ENCODE peak calls at places on chromosome 2, in four cellular contexts. O is HAP-1; Z is naive thymus-derived CD4-positive, alpha-beta T cell; Q is cardiac fibroblast. U is an unnamed sample.

GRCh38 chr2:237590272-237591020 is at the start of gene RAB17:
- DNase-seq in Q (peak; percentile 43), O (no peak), Z (no peak), U (no peak)

GRCh38 chr2:5696351-5696740 is 4.2 kb downstream of the SOX11 start:
- DNase-seq in Z (no peak), O (no peak), Q (no peak), U (no peak)

GRCh38 chr2:10002681-10003080 is 40.7 kb upstream of the KLF11 start:
- DNase-seq in Z (no peak), Q (no peak), O (no peak), U (no peak)

GRCh38 chr2:197947219-197947757 is 142.9 kb downstream of the PLCL1 start:
- DNase-seq in O (no peak), Z (no peak), Q (no peak), U (no peak)

GRCh38 chr2:241163601-241164118 is 13.4 kb downstream of the PPP1R7 start:
- DNase-seq in O (no peak), Z (no peak), Q (no peak), U (no peak)

GRCh38 chr2:7724336-7724735 is 807.1 kb downstream of the RNF144A start:
- DNase-seq in O (no peak), Q (no peak), Z (no peak), U (no peak)

GRCh38 chr2:43086451-43087221 is 139.8 kb downstream of the ZFP36L2 start:
- DNase-seq in Z (no peak), O (no peak), Q (peak; percentile 100), U (peak; percentile 99)

GRCh38 chr2:238098854-238099708 is 1.1 kb upstream of the ESPNL start:
- DNase-seq in Z (no peak), Q (no peak), O (no peak), U (no peak)

GRCh38 chr2:98382739-98383138 is 36.5 kb downstream of the CNGA3 start:
- DNase-seq in Q (no peak), Z (no peak), O (no peak), U (no peak)

GRCh38 chr2:9971105-9971818 is 19.8 kb downstream of the GRHL1 start:
- DNase-seq in Z (no peak), Q (no peak), O (no peak), U (peak; percentile 79)

GRCh38 chr2:43038034-43038719 is 188.2 kb downstream of the ZFP36L2 start:
- DNase-seq in Q (no peak), Z (no peak), O (no peak), U (peak; percentile 65)

GRCh38 chr2:11068856-11069526 is 86.3 kb upstream of the SLC66A3 start:
- DNase-seq in O (no peak), Z (no peak), Q (no peak), U (no peak)

GRCh38 chr2:158458617-158458920 is 1.8 kb downstream of the PKP4 start:
- DNase-seq in O (no peak), Q (no peak), Z (no peak), U (no peak)

GRCh38 chr2:1448009-1448408 is 34.7 kb downstream of the TPO start:
- DNase-seq in O (no peak), Z (no peak), Q (no peak), U (no peak)

GRCh38 chr2:218570850-218571249 is 2.2 kb downstream of the CNOT9 start:
- DNase-seq in Q (peak; percentile 64), O (no peak), Z (no peak), U (no peak)

GRCh38 chr2:9717886-9718451 is 87.2 kb upstream of the YWHAQ start:
- DNase-seq in Z (no peak), O (no peak), Q (no peak), U (no peak)

GRCh38 chr2:161870531-161870930 is 203.5 kb downstream of the DPP4 start:
- DNase-seq in O (no peak), Q (no peak), Z (no peak), U (no peak)

GRCh38 chr2:73931531-73932500 is 5.1 kb downstream of the DGUOK start:
- DNase-seq in Q (peak; percentile 70), O (no peak), Z (no peak), U (no peak)

GRCh38 chr2:12705742-12706141 is 11.0 kb upstream of the TRIB2 start:
- DNase-seq in O (no peak), Z (no peak), Q (no peak), U (no peak)

GRCh38 chr2:136238552-136239346 is 120.8 kb upstream of the CXCR4 start:
- DNase-seq in Q (peak; percentile 81), O (no peak), Z (peak; percentile 62), U (peak; percentile 14)

GRCh38 chr2:221999702-222000101 is 299.1 kb downstream of the PAX3 start:
- DNase-seq in Z (no peak), O (no peak), Q (peak; percentile 2), U (peak; percentile 18)

GRCh38 chr2:166106431-166107015 is 21.3 kb downstream of the SCN1A start:
- DNase-seq in Q (peak; percentile 66), Z (no peak), O (peak; percentile 26), U (no peak)

GRCh38 chr2:148674063-148675020 is 29.8 kb downstream of the EPC2 start:
- DNase-seq in Q (peak; percentile 48), O (peak; percentile 58), Z (no peak), U (no peak)

GRCh38 chr2:104851236-104852160 is 2.4 kb upstream of the POU3F3 start:
- DNase-seq in O (no peak), Q (no peak), Z (no peak), U (no peak)

GRCh38 chr2:113407446-113408099 is 29.9 kb upstream of the ZNG1B start:
- DNase-seq in O (no peak), Z (no peak), Q (peak; percentile 18), U (no peak)

GRCh38 chr2:36433311-36434217 is 78.0 kb downstream of the CRIM1 start:
- DNase-seq in Z (no peak), O (peak; percentile 71), Q (peak; percentile 85), U (no peak)

GRCh38 chr2:137252934-137253333 is 487.6 kb downstream of the THSD7B start:
- DNase-seq in O (no peak), Q (peak; percentile 68), Z (no peak), U (peak; percentile 7)

GRCh38 chr2:15457868-15458267 is 103.3 kb downstream of the NBAS start:
- DNase-seq in Q (no peak), O (no peak), Z (no peak), U (no peak)

GRCh38 chr2:66771359-66771978 is 336.5 kb downstream of the MEIS1 start:
- DNase-seq in O (no peak), Z (no peak), Q (peak; percentile 6), U (no peak)

GRCh38 chr2:186780701-186781316 is 68.2 kb downstream of the ZSWIM2 start:
- DNase-seq in O (peak; percentile 53), Q (peak; percentile 60), Z (no peak), U (no peak)

GRCh38 chr2:120566331-120567035 is 169.2 kb upstream of the GLI2 start:
- DNase-seq in Z (no peak), O (no peak), Q (peak; percentile 96), U (no peak)

GRCh38 chr2:240623531-240624010 is 1.7 kb upstream of the GPR35 start:
- DNase-seq in Z (no peak), Q (no peak), O (no peak), U (no peak)

GRCh38 chr2:120770176-120770575 is 34.5 kb downstream of the GLI2 start:
- DNase-seq in O (no peak), Q (no peak), Z (no peak), U (no peak)

GRCh38 chr2:9473308-9473984 is 905 bp upstream of the IAH1 start:
- DNase-seq in Q (no peak), O (no peak), Z (no peak), U (no peak)

GRCh38 chr2:20490300-20491181 is 43.7 kb downstream of the RHOB start:
- DNase-seq in Q (peak; percentile 77), O (no peak), Z (no peak), U (no peak)

GRCh38 chr2:69200107-69200520 is 186.9 kb downstream of the GFPT1 start:
- DNase-seq in O (no peak), Q (peak; percentile 81), Z (no peak), U (peak; percentile 67)

GRCh38 chr2:232502901-232503791 is 15.5 kb upstream of the ECEL1 start:
- DNase-seq in Z (peak; percentile 52), Q (peak; percentile 16), O (no peak), U (no peak)

GRCh38 chr2:50480507-50480906 is 551.4 kb downstream of the NRXN1 start:
- DNase-seq in O (no peak), Q (no peak), Z (no peak), U (no peak)

GRCh38 chr2:37918742-37919186 is 6.3 kb upstream of the RMDN2 start:
- DNase-seq in Q (no peak), Z (no peak), O (no peak), U (no peak)
- H3K4me3 ChIP-seq in Q (no peak overlapping the region), Z (no peak overlapping the region), O (no peak overlapping the region), U (no peak overlapping the region)

DNA sequence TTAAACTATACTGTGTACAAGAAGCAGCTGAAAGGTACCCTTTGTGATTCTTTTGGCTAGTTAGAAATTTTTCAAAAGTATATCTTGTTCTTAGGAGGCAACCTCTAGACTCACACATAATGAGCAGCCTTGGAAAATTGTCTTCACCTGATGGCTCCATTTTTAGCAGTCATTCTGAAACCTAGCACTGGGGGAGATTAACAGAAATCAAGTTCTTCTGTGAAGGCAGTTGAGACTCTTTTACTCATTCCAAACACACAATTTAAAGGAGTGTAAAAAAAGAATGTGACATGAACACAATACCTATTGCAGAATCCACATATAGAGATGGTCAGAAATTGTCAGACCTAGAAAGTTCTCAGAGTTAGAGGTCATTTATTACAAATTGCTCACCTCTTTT is 197.7 kb downstream of the UBE2E3 start:
- DNase-seq in O (no peak), Z (no peak), Q (no peak), U (no peak)
- H3K4me3 ChIP-seq in O (no peak overlapping the region), Z (no peak overlapping the region), Q (no peak overlapping the region), U (no peak overlapping the region)

GRCh38 chr2:224220581-224221255 is 181.2 kb downstream of the FAM124B start:
- DNase-seq in O (no peak), Z (no peak), Q (peak; percentile 74), U (no peak)
- H3K4me3 ChIP-seq in O (no peak overlapping the region), Z (no peak overlapping the region), Q (no peak overlapping the region), U (no peak overlapping the region)

DNA sequence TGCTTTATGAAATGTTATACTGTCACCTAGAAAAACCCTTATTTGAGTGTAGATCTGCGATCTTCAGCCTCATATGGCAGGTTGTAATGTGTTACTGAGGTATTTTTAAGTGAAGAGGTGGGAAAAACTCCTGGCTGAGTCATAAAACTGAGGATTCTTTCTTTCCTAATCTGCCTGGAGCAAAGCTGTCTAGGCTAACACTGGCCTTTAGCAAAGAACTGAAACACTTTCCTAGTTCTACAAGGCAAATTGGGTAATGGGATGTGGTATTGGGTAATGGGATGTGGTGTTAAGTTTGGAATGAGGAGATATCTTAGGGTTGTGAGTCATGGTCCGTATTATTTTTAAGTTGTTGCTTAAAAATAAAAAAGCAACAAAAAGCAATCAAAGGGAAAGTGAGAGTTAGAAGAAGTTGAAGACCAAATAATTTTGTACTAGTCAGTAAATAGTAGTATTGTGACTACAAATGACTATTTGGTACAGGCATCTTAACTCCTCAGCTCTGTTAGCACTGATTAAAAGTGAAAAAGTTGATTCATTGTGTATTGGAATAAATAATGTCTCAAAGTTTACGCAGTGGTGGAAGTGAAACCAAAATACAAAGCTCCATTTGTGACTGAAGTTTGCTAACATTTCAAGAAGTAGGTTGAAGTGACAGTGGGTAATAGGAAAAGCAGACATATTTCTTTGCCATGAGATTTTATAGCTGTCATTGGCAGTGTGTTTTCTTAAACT is 216.8 kb downstream of the CAMKMT start:
- DNase-seq in O (no peak), Z (no peak), Q (peak; percentile 88), U (peak; percentile 33)
- H3K4me3 ChIP-seq in O (no peak overlapping the region), Z (no peak overlapping the region), Q (no peak overlapping the region), U (no peak overlapping the region)

GRCh38 chr2:216632321-216632951 is 784 bp upstream of the IGFBP2 start:
- DNase-seq in Z (no peak), O (no peak), Q (no peak), U (no peak)
- H3K4me3 ChIP-seq in Z (no peak overlapping the region), O (peak overlapping the region; percentile 41), Q (no peak overlapping the region), U (no peak overlapping the region)

GRCh38 chr2:96616128-96616527 is 22.0 kb downstream of the KANSL3 start:
- DNase-seq in Z (no peak), Q (no peak), O (no peak), U (no peak)
- H3K4me3 ChIP-seq in Z (no peak overlapping the region), Q (no peak overlapping the region), O (no peak overlapping the region), U (no peak overlapping the region)